ENCODE peak calls at places on chromosomes 11 and 22, in five cellular contexts. One of them, this sample, is unnamed.
A peak's percentile ranks its signal among the peaks of the same experiment; 100 is the strongest.

GRCh38 chr11:534592-535518 is 521 bp downstream of the HRAS start:
- ATAC-seq in memory B cell: peak; percentile 12
- ATAC-seq in activated naive CD8-positive, alpha-beta T cell treated with anti-CD3 and anti-CD28 coated beads, Interleukin-2, amount 10 ng/mL, durations not matched to agents 7 days and 5 days: peak; percentile 14
- ATAC-seq in activated T-cell treated with anti-CD3 and anti-CD28 coated beads, Interleukin-2, amount 50 U/mL, for 72 hours: peak; percentile 39
- ATAC-seq in heart right ventricle: no peak
- ATAC-seq in this sample: peak; percentile 19

GRCh38 chr11:77065878-77066228 is 918 bp upstream of the CAPN5 start:
- ATAC-seq in activated naive CD8-positive, alpha-beta T cell treated with anti-CD3 and anti-CD28 coated beads, Interleukin-2, amount 10 ng/mL, durations not matched to agents 7 days and 5 days: no peak
- ATAC-seq in activated T-cell treated with anti-CD3 and anti-CD28 coated beads, Interleukin-2, amount 50 U/mL, for 72 hours: no peak
- ATAC-seq in memory B cell: no peak
- ATAC-seq in heart right ventricle: peak; percentile 2
- ATAC-seq in this sample: no peak

GRCh38 chr22:41620646-41621098 is at the start of gene DESI1:
- ATAC-seq in activated naive CD8-positive, alpha-beta T cell treated with anti-CD3 and anti-CD28 coated beads, Interleukin-2, amount 10 ng/mL, durations not matched to agents 7 days and 5 days: peak; percentile 32
- ATAC-seq in activated T-cell treated with anti-CD3 and anti-CD28 coated beads, Interleukin-2, amount 50 U/mL, for 72 hours: peak; percentile 46
- ATAC-seq in heart right ventricle: no peak
- ATAC-seq in memory B cell: peak; percentile 28
- ATAC-seq in this sample: peak; percentile 37

GRCh38 chr11:100922116-100922515 is 207.5 kb downstream of the PGR start:
- ATAC-seq in activated naive CD8-positive, alpha-beta T cell treated with anti-CD3 and anti-CD28 coated beads, Interleukin-2, amount 10 ng/mL, durations not matched to agents 7 days and 5 days: no peak
- ATAC-seq in activated T-cell treated with anti-CD3 and anti-CD28 coated beads, Interleukin-2, amount 50 U/mL, for 72 hours: no peak
- ATAC-seq in memory B cell: no peak
- ATAC-seq in heart right ventricle: no peak
- ATAC-seq in this sample: no peak

GRCh38 chr11:95148421-95148820 is 58.8 kb downstream of the ENDOD1 start:
- ATAC-seq in activated naive CD8-positive, alpha-beta T cell treated with anti-CD3 and anti-CD28 coated beads, Interleukin-2, amount 10 ng/mL, durations not matched to agents 7 days and 5 days: no peak
- ATAC-seq in activated T-cell treated with anti-CD3 and anti-CD28 coated beads, Interleukin-2, amount 50 U/mL, for 72 hours: no peak
- ATAC-seq in heart right ventricle: no peak
- ATAC-seq in memory B cell: no peak
- ATAC-seq in this sample: no peak

GRCh38 chr22:42959472-42960145 is 55.3 kb downstream of the PACSIN2 start:
- ATAC-seq in activated naive CD8-positive, alpha-beta T cell treated with anti-CD3 and anti-CD28 coated beads, Interleukin-2, amount 10 ng/mL, durations not matched to agents 7 days and 5 days: no peak
- ATAC-seq in activated T-cell treated with anti-CD3 and anti-CD28 coated beads, Interleukin-2, amount 50 U/mL, for 72 hours: peak; percentile 41
- ATAC-seq in memory B cell: no peak
- ATAC-seq in heart right ventricle: peak; percentile 88
- ATAC-seq in this sample: no peak

GRCh38 chr11:19633276-19633675 is 79.4 kb upstream of the NAV2 start:
- ATAC-seq in heart right ventricle: peak; percentile 64
- ATAC-seq in activated T-cell treated with anti-CD3 and anti-CD28 coated beads, Interleukin-2, amount 50 U/mL, for 72 hours: no peak
- ATAC-seq in activated naive CD8-positive, alpha-beta T cell treated with anti-CD3 and anti-CD28 coated beads, Interleukin-2, amount 10 ng/mL, durations not matched to agents 7 days and 5 days: no peak
- ATAC-seq in memory B cell: no peak
- ATAC-seq in this sample: no peak

GRCh38 chr22:30298005-30298701 is 8.8 kb upstream of the CASTOR1 start:
- ATAC-seq in activated naive CD8-positive, alpha-beta T cell treated with anti-CD3 and anti-CD28 coated beads, Interleukin-2, amount 10 ng/mL, durations not matched to agents 7 days and 5 days: no peak
- ATAC-seq in activated T-cell treated with anti-CD3 and anti-CD28 coated beads, Interleukin-2, amount 50 U/mL, for 72 hours: no peak
- ATAC-seq in memory B cell: no peak
- ATAC-seq in heart right ventricle: no peak
- ATAC-seq in this sample: no peak

GRCh38 chr11:96260067-96260511 is 82.9 kb downstream of the MAML2 start:
- ATAC-seq in activated T-cell treated with anti-CD3 and anti-CD28 coated beads, Interleukin-2, amount 50 U/mL, for 72 hours: no peak
- ATAC-seq in memory B cell: no peak
- ATAC-seq in activated naive CD8-positive, alpha-beta T cell treated with anti-CD3 and anti-CD28 coated beads, Interleukin-2, amount 10 ng/mL, durations not matched to agents 7 days and 5 days: no peak
- ATAC-seq in heart right ventricle: no peak
- ATAC-seq in this sample: no peak

GRCh38 chr22:21780259-21780658 is 44.7 kb upstream of the YPEL1 start:
- ATAC-seq in memory B cell: no peak
- ATAC-seq in activated T-cell treated with anti-CD3 and anti-CD28 coated beads, Interleukin-2, amount 50 U/mL, for 72 hours: no peak
- ATAC-seq in heart right ventricle: no peak
- ATAC-seq in activated naive CD8-positive, alpha-beta T cell treated with anti-CD3 and anti-CD28 coated beads, Interleukin-2, amount 10 ng/mL, durations not matched to agents 7 days and 5 days: no peak
- ATAC-seq in this sample: no peak

GRCh38 chr11:72040497-72041363 is 39.6 kb downstream of the NUMA1 start:
- ATAC-seq in heart right ventricle: peak; percentile 83
- ATAC-seq in memory B cell: peak; percentile 69
- ATAC-seq in activated naive CD8-positive, alpha-beta T cell treated with anti-CD3 and anti-CD28 coated beads, Interleukin-2, amount 10 ng/mL, durations not matched to agents 7 days and 5 days: peak; percentile 65
- ATAC-seq in activated T-cell treated with anti-CD3 and anti-CD28 coated beads, Interleukin-2, amount 50 U/mL, for 72 hours: peak; percentile 72
- ATAC-seq in this sample: peak; percentile 78

GRCh38 chr11:100105605-100106358 is 581.3 kb upstream of the ARHGAP42 start:
- ATAC-seq in memory B cell: no peak
- ATAC-seq in activated T-cell treated with anti-CD3 and anti-CD28 coated beads, Interleukin-2, amount 50 U/mL, for 72 hours: no peak
- ATAC-seq in activated naive CD8-positive, alpha-beta T cell treated with anti-CD3 and anti-CD28 coated beads, Interleukin-2, amount 10 ng/mL, durations not matched to agents 7 days and 5 days: no peak
- ATAC-seq in heart right ventricle: no peak
- ATAC-seq in this sample: no peak

GRCh38 chr11:86571273-86571948 is 101.0 kb downstream of the ME3 start:
- ATAC-seq in activated naive CD8-positive, alpha-beta T cell treated with anti-CD3 and anti-CD28 coated beads, Interleukin-2, amount 10 ng/mL, durations not matched to agents 7 days and 5 days: no peak
- ATAC-seq in activated T-cell treated with anti-CD3 and anti-CD28 coated beads, Interleukin-2, amount 50 U/mL, for 72 hours: no peak
- ATAC-seq in memory B cell: no peak
- ATAC-seq in heart right ventricle: no peak
- ATAC-seq in this sample: no peak

GRCh38 chr11:75969626-75970308 is 154.8 kb downstream of the UVRAG start:
- ATAC-seq in activated T-cell treated with anti-CD3 and anti-CD28 coated beads, Interleukin-2, amount 50 U/mL, for 72 hours: no peak
- ATAC-seq in memory B cell: no peak
- ATAC-seq in activated naive CD8-positive, alpha-beta T cell treated with anti-CD3 and anti-CD28 coated beads, Interleukin-2, amount 10 ng/mL, durations not matched to agents 7 days and 5 days: no peak
- ATAC-seq in heart right ventricle: no peak
- ATAC-seq in this sample: no peak

GRCh38 chr11:78935408-78936101 is 360.9 kb upstream of the NARS2 start:
- ATAC-seq in heart right ventricle: no peak
- ATAC-seq in memory B cell: no peak
- ATAC-seq in activated naive CD8-positive, alpha-beta T cell treated with anti-CD3 and anti-CD28 coated beads, Interleukin-2, amount 10 ng/mL, durations not matched to agents 7 days and 5 days: no peak
- ATAC-seq in activated T-cell treated with anti-CD3 and anti-CD28 coated beads, Interleukin-2, amount 50 U/mL, for 72 hours: no peak
- ATAC-seq in this sample: no peak

GRCh38 chr11:72551571-72551970 is 117.2 kb upstream of the CLPB start:
- ATAC-seq in heart right ventricle: no peak
- ATAC-seq in memory B cell: no peak
- ATAC-seq in activated T-cell treated with anti-CD3 and anti-CD28 coated beads, Interleukin-2, amount 50 U/mL, for 72 hours: no peak
- ATAC-seq in activated naive CD8-positive, alpha-beta T cell treated with anti-CD3 and anti-CD28 coated beads, Interleukin-2, amount 10 ng/mL, durations not matched to agents 7 days and 5 days: no peak
- ATAC-seq in this sample: no peak

GRCh38 chr11:64202992-64203391 is 3.5 kb upstream of the FERMT3 start:
- ATAC-seq in activated naive CD8-positive, alpha-beta T cell treated with anti-CD3 and anti-CD28 coated beads, Interleukin-2, amount 10 ng/mL, durations not matched to agents 7 days and 5 days: no peak
- ATAC-seq in memory B cell: no peak
- ATAC-seq in heart right ventricle: no peak
- ATAC-seq in activated T-cell treated with anti-CD3 and anti-CD28 coated beads, Interleukin-2, amount 50 U/mL, for 72 hours: no peak
- ATAC-seq in this sample: no peak

GRCh38 chr11:1888811-1889526 is 2.7 kb downstream of the PRR33 start:
- ATAC-seq in memory B cell: peak; percentile 28
- ATAC-seq in activated T-cell treated with anti-CD3 and anti-CD28 coated beads, Interleukin-2, amount 50 U/mL, for 72 hours: peak; percentile 89
- ATAC-seq in heart right ventricle: peak; percentile 19
- ATAC-seq in activated naive CD8-positive, alpha-beta T cell treated with anti-CD3 and anti-CD28 coated beads, Interleukin-2, amount 10 ng/mL, durations not matched to agents 7 days and 5 days: peak; percentile 85
- ATAC-seq in this sample: peak; percentile 74

GRCh38 chr11:1005913-1006312 is 30.6 kb downstream of the MUC6 start:
- ATAC-seq in heart right ventricle: no peak
- ATAC-seq in activated T-cell treated with anti-CD3 and anti-CD28 coated beads, Interleukin-2, amount 50 U/mL, for 72 hours: no peak
- ATAC-seq in activated naive CD8-positive, alpha-beta T cell treated with anti-CD3 and anti-CD28 coated beads, Interleukin-2, amount 10 ng/mL, durations not matched to agents 7 days and 5 days: no peak
- ATAC-seq in memory B cell: no peak
- ATAC-seq in this sample: no peak

GRCh38 chr11:7572001-7572712 is 58.4 kb downstream of the PPFIBP2 start:
- ATAC-seq in memory B cell: no peak
- ATAC-seq in activated T-cell treated with anti-CD3 and anti-CD28 coated beads, Interleukin-2, amount 50 U/mL, for 72 hours: no peak
- ATAC-seq in activated naive CD8-positive, alpha-beta T cell treated with anti-CD3 and anti-CD28 coated beads, Interleukin-2, amount 10 ng/mL, durations not matched to agents 7 days and 5 days: no peak
- ATAC-seq in heart right ventricle: no peak
- ATAC-seq in this sample: no peak

GRCh38 chr11:44805152-44805461 is 78.3 kb downstream of the TSPAN18 start:
- ATAC-seq in heart right ventricle: no peak
- ATAC-seq in activated T-cell treated with anti-CD3 and anti-CD28 coated beads, Interleukin-2, amount 50 U/mL, for 72 hours: no peak
- ATAC-seq in memory B cell: no peak
- ATAC-seq in activated naive CD8-positive, alpha-beta T cell treated with anti-CD3 and anti-CD28 coated beads, Interleukin-2, amount 10 ng/mL, durations not matched to agents 7 days and 5 days: no peak
- ATAC-seq in this sample: no peak

GRCh38 chr11:29656557-29656956 is 360.3 kb downstream of the KCNA4 start:
- ATAC-seq in activated naive CD8-positive, alpha-beta T cell treated with anti-CD3 and anti-CD28 coated beads, Interleukin-2, amount 10 ng/mL, durations not matched to agents 7 days and 5 days: no peak
- ATAC-seq in activated T-cell treated with anti-CD3 and anti-CD28 coated beads, Interleukin-2, amount 50 U/mL, for 72 hours: no peak
- ATAC-seq in heart right ventricle: peak; percentile 25
- ATAC-seq in memory B cell: no peak
- ATAC-seq in this sample: no peak

GRCh38 chr22:45105281-45105700 is 58.4 kb upstream of the NUP50 start:
- ATAC-seq in memory B cell: no peak
- ATAC-seq in activated T-cell treated with anti-CD3 and anti-CD28 coated beads, Interleukin-2, amount 50 U/mL, for 72 hours: no peak
- ATAC-seq in heart right ventricle: no peak
- ATAC-seq in activated naive CD8-positive, alpha-beta T cell treated with anti-CD3 and anti-CD28 coated beads, Interleukin-2, amount 10 ng/mL, durations not matched to agents 7 days and 5 days: no peak
- ATAC-seq in this sample: no peak

GRCh38 chr11:96084610-96085348 is 160.9 kb upstream of the MTMR2 start:
- ATAC-seq in memory B cell: no peak
- ATAC-seq in heart right ventricle: no peak
- ATAC-seq in activated T-cell treated with anti-CD3 and anti-CD28 coated beads, Interleukin-2, amount 50 U/mL, for 72 hours: peak; percentile 74
- ATAC-seq in activated naive CD8-positive, alpha-beta T cell treated with anti-CD3 and anti-CD28 coated beads, Interleukin-2, amount 10 ng/mL, durations not matched to agents 7 days and 5 days: no peak
- ATAC-seq in this sample: peak; percentile 65

GRCh38 chr11:83724704-83725114 is 438.5 kb upstream of the CCDC90B start:
- ATAC-seq in heart right ventricle: peak; percentile 65
- ATAC-seq in activated naive CD8-positive, alpha-beta T cell treated with anti-CD3 and anti-CD28 coated beads, Interleukin-2, amount 10 ng/mL, durations not matched to agents 7 days and 5 days: no peak
- ATAC-seq in memory B cell: no peak
- ATAC-seq in activated T-cell treated with anti-CD3 and anti-CD28 coated beads, Interleukin-2, amount 50 U/mL, for 72 hours: no peak
- ATAC-seq in this sample: no peak

This sample was measured in activated T-helper 17 cell treated with anti-CD3 and anti-CD28 coated beads, Interleukin-2, amount 50 U/mL, for 72 hours.